ENCODE peak calls at places on chromosomes 4 and X, in five cellular contexts. M is HCT116, P is H1, K is SK-N-SH, L is K562. S is an unnamed sample.

GRCh38 chr4:25937801-25938200 is 23.8 kb downstream of the SMIM20 start:
- DNase-seq in L (no peak), P (no peak), M (no peak), K (no peak), S (no peak)

GRCh38 chrX:23699636-23700194 is 32.4 kb downstream of the PRDX4 start:
- DNase-seq in P (peak; percentile 45), L (peak; percentile 64), K (no peak), M (no peak), S (no peak)

GRCh38 chr4:1850276-1850675 is 5.7 kb downstream of the LETM1 start:
- DNase-seq in L (no peak), P (no peak), M (no peak), K (no peak), S (no peak)

GRCh38 chr4:76526585-76526990 is 91.6 kb downstream of the SHROOM3 start:
- DNase-seq in M (no peak), K (no peak), P (no peak), L (no peak), S (peak; percentile 18)

GRCh38 chr4:188008377-188008776 is 12.8 kb downstream of the ZFP42 start:
- DNase-seq in M (no peak), P (no peak), L (no peak), K (no peak), S (peak; percentile 21)

GRCh38 chr4:153294631-153295030 is 49.9 kb upstream of the MND1 start:
- DNase-seq in P (no peak), K (no peak), L (no peak), M (no peak), S (peak; percentile 87)

GRCh38 chr4:81790477-81790876 is 318.8 kb upstream of the RASGEF1B start:
- DNase-seq in M (no peak), P (no peak), L (peak; percentile 90), K (no peak), S (no peak)

GRCh38 chr4:99536848-99537247 is 26.0 kb downstream of the C4orf17 start:
- DNase-seq in K (no peak), M (no peak), L (no peak), P (no peak), S (no peak)

GRCh38 chr4:1577818-1578217 is 106.3 kb downstream of the FAM53A start:
- DNase-seq in M (no peak), P (no peak), K (no peak), L (no peak), S (no peak)

GRCh38 chrX:40151211-40152172 is 53.7 kb upstream of the BCOR start:
- DNase-seq in K (no peak), M (no peak), L (peak; percentile 39), P (peak; percentile 49), S (no peak)

GRCh38 chr4:100894339-100894870 is 376.6 kb upstream of the EMCN start:
- DNase-seq in M (no peak), P (no peak), K (no peak), L (no peak), S (no peak)

GRCh38 chrX:42694260-42694815 is 83.6 kb downstream of the PPP1R2C start:
- DNase-seq in M (no peak), K (no peak), L (no peak), P (no peak), S (no peak)

GRCh38 chr4:173859091-173859713 is 329.2 kb upstream of the HAND2 start:
- DNase-seq in L (no peak), M (no peak), K (no peak), P (no peak), S (no peak)

GRCh38 chr4:74157116-74157742 is 689 bp upstream of the MTHFD2L start:
- DNase-seq in M (no peak), K (no peak), L (no peak), P (no peak), S (no peak)

GRCh38 chr4:161573836-161574235 is 590.0 kb downstream of the FSTL5 start:
- DNase-seq in L (no peak), M (no peak), K (no peak), P (no peak), S (no peak)

GRCh38 chr4:54659213-54660144 is 1.7 kb downstream of the KIT start:
- DNase-seq in P (peak; percentile 50), M (no peak), L (no peak), K (peak; percentile 32), S (peak; percentile 13)

GRCh38 chr4:88779431-88779830 is 81.8 kb upstream of the NAP1L5 start:
- DNase-seq in M (no peak), P (no peak), K (no peak), L (no peak), S (no peak)

GRCh38 chr4:80138556-80139538 is 58.5 kb upstream of the PRDM8 start:
- DNase-seq in K (no peak), M (no peak), L (no peak), P (no peak), S (no peak)

GRCh38 chr4:16194199-16194598 is 32.1 kb downstream of the TAPT1 start:
- DNase-seq in L (no peak), K (no peak), M (no peak), P (no peak), S (no peak)

GRCh38 chr4:172514011-172514410 is 654.6 kb upstream of the GALNT7 start:
- DNase-seq in P (no peak), K (no peak), L (no peak), M (no peak), S (no peak)

GRCh38 chr4:153110739-153111138 is 93.5 kb upstream of the TRIM2 start:
- DNase-seq in K (no peak), P (no peak), L (no peak), M (no peak), S (no peak)

GRCh38 chr4:55396305-55397023 is 707 bp downstream of the TMEM165 start:
- DNase-seq in M (no peak), K (peak; percentile 79), L (peak; percentile 54), P (peak; percentile 74), S (peak; percentile 33)

GRCh38 chrX:130174051-130174704 is 2.4 kb downstream of the RAB33A start:
- DNase-seq in L (no peak), P (no peak), K (peak; percentile 33), M (no peak), S (peak; percentile 9)

GRCh38 chrX:2401201-2401589 is 99.6 kb downstream of the DHRSX start:
- DNase-seq in P (no peak), M (no peak), L (no peak), K (no peak), S (no peak)

GRCh38 chr4:122458625-122459024 is 2.1 kb upstream of the IL2 start:
- DNase-seq in M (no peak), L (no peak), K (no peak), P (no peak), S (peak; percentile 52)

GRCh38 chr4:59200992-59201391 is 1999.1 kb upstream of the ADGRL3 start:
- DNase-seq in L (no peak), K (no peak), P (no peak), M (no peak), S (peak; percentile 15)

GRCh38 chr4:93319011-93319410 is 509.5 kb upstream of the ATOH1 start:
- DNase-seq in P (no peak), L (no peak), M (no peak), K (no peak), S (no peak)

GRCh38 chrX:10507181-10507580 is 113.2 kb downstream of the MID1 start:
- DNase-seq in P (no peak), M (no peak), L (no peak), K (no peak), S (no peak)

GRCh38 chr4:185272232-185272631 is 62.8 kb downstream of the SNX25 start:
- DNase-seq in L (no peak), M (no peak), K (no peak), P (no peak), S (no peak)

GRCh38 chr4:78693777-78694456 is 82.2 kb upstream of the BMP2K start:
- DNase-seq in P (no peak), K (no peak), M (no peak), L (no peak), S (no peak)
- TF ChIP-seq JUND in P (no peak), K (no peak), M (no peak), L (peak; percentile 67), S (no peak)

DNA sequence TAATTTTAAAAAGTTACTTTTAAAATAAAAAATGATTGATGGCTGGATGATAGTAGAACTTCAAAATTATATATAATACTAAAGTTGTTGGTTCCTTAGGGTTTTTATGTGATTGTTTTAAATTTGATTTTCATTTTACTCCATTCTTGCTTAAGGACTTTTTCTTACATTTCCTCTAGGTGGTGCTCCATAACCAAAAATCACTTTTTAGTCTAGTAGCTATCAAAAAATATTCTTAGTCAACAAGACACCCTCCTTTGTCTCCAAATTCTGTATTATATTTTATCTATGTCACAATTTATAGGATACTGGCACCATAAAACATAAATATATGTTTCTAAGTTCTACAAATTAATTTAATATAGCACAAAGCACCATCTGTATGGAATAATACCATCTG is 67.2 kb upstream of the BRWD3 start:
- DNase-seq in P (no peak), L (no peak), M (peak; percentile 13), K (peak; percentile 12), S (no peak)
- TF ChIP-seq JUND in P (no peak), L (no peak), M (no peak), K (no peak), S (no peak)

GRCh38 chrX:118495958-118496762 is 545 bp downstream of the DOCK11 start:
- DNase-seq in M (no peak), P (peak; percentile 49), L (peak; percentile 31), K (peak; percentile 59), S (no peak)
- TF ChIP-seq JUND in M (no peak), P (no peak), L (no peak), K (no peak), S (no peak)

GRCh38 chr4:146520894-146521542 is 722 bp downstream of the SLC10A7 start:
- DNase-seq in M (no peak), P (no peak), K (peak; percentile 20), L (peak; percentile 32), S (peak; percentile 44)
- TF ChIP-seq JUND in M (no peak), P (no peak), K (no peak), L (no peak), S (no peak)

GRCh38 chrX:72394518-72395163 is 88.9 kb upstream of the CITED1 start:
- DNase-seq in K (no peak), P (no peak), L (no peak), M (no peak), S (no peak)
- TF ChIP-seq JUND in K (no peak), P (no peak), L (no peak), M (no peak), S (no peak)

DNA sequence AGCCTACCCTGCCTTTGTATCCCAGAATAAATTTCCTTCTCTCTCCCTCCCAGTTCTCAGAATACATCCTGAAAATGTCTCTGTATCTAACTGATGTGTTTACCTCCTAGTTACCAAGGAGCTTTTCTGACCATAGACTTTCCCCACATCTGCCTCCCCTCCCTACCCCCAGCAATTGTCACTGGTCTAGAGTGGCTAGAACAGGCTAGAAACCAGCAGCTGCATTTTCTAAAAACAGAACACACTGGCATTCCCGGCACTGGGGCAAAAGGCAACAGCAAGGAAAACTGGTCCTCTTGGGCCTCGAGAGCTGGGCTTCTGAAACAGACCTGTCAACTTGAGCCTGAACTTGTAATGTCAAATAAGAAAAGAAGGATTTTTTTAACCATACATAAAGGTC is 16.4 kb downstream of the TASL start:
- DNase-seq in M (no peak), P (no peak), L (no peak), K (no peak), S (no peak)
- TF ChIP-seq JUND in M (no peak), P (no peak), L (no peak), K (no peak), S (no peak)